ENCODE peak calls at places on chromosomes 13 and 19, in eight cellular contexts. Z, F, B, W, U, V, T and R are unnamed samples.

GRCh38 chr13:52003551-52003950 is 7.7 kb downstream of the ATP7B start:
- DNase-seq in Z (no peak), F (no peak), B (no peak), W (no peak), U (no peak), V (no peak), T (no peak), R (no peak)

GRCh38 chr19:16207063-16207462 is 9.4 kb downstream of the AP1M1 start:
- DNase-seq in Z (no peak), F (no peak), B (no peak), W (no peak), U (no peak), V (no peak), T (no peak), R (no peak)

GRCh38 chr19:39098365-39099269 is 14.4 kb downstream of the ACP7 start:
- DNase-seq in Z (no peak), F (no peak), B (no peak), W (no peak), U (no peak), V (no peak), T (no peak), R (no peak)

GRCh38 chr19:6271251-6271650 is 8.5 kb downstream of the MLLT1 start:
- DNase-seq in Z (no peak), F (peak), B (no peak), W (no peak), U (no peak), V (no peak), T (no peak), R (no peak)

GRCh38 chr19:22604571-22605274 is 29.4 kb upstream of the ZNF492 start:
- DNase-seq in Z (no peak), F (no peak), B (no peak), W (no peak), U (no peak), V (no peak), T (no peak), R (no peak)

GRCh38 chr13:45446181-45446580 is 18.6 kb upstream of the COG3 start:
- DNase-seq in Z (no peak), F (peak), B (no peak), W (no peak), U (no peak), V (no peak), T (no peak), R (peak)

GRCh38 chr19:55579766-55580621 is 654 bp downstream of the ZNF579 start:
- DNase-seq in Z (no peak), F (peak), B (no peak), W (peak), U (no peak), V (no peak), T (peak), R (no peak)

GRCh38 chr19:3175761-3176714 is 2.5 kb upstream of the S1PR4 start:
- DNase-seq in Z (peak), F (peak), B (no peak), W (no peak), U (peak), V (no peak), T (peak), R (peak)

GRCh38 chr19:28485300-28485699 is 727.7 kb downstream of the UQCRFS1 start:
- DNase-seq in Z (no peak), F (peak), B (no peak), W (no peak), U (no peak), V (no peak), T (no peak), R (no peak)

GRCh38 chr19:56108447-56109195 is 12.5 kb downstream of the ZNF787 start:
- DNase-seq in Z (no peak), F (peak), B (no peak), W (no peak), U (no peak), V (no peak), T (no peak), R (no peak)